ENCODE peak calls at places on chromosomes 12 and 14, in eight cellular contexts. Y is DMS79; J is A673; I is stimulated activated CD4-positive, alpha-beta T cell treated with anti-CD3 and anti-CD28 coated beads, Interleukin-1b, Interleukin-23, amount 100 ng/mL, for 1 hour; B is nephron progenitor cell; H is astrocyte; P is H54; F is fibroblast of mammary gland. O is an unnamed sample.

GRCh38 chr12:100859063-100859627 is 64.6 kb downstream of the ANO4 start:
- DNase-seq in B (no peak), I (no peak), P (no peak), Y (no peak), H (no peak), F (no peak), J (no peak), O (no peak)

GRCh38 chr12:11877869-11878780 is 192.6 kb upstream of the BCL2L14 start:
- DNase-seq in F (peak), P (peak), H (peak), J (peak), I (no peak), Y (no peak), B (no peak), O (peak)

GRCh38 chr12:4268549-4269181 is 4.9 kb upstream of the CCND2 start:
- DNase-seq in F (no peak), H (no peak), I (no peak), B (peak), Y (no peak), P (no peak), J (no peak), O (peak)

GRCh38 chr14:55605793-55606192 is 25.8 kb downstream of the KTN1 start:
- DNase-seq in J (no peak), H (peak), B (no peak), I (no peak), P (no peak), F (no peak), Y (no peak), O (peak)

GRCh38 chr12:39533951-39534350 is 85.7 kb downstream of the ABCD2 start:
- DNase-seq in F (no peak), I (no peak), Y (no peak), B (no peak), P (no peak), J (no peak), H (no peak), O (no peak)

GRCh38 chr12:2552000-2552399 is 242.8 kb upstream of the FKBP4 start:
- DNase-seq in P (no peak), H (no peak), J (no peak), I (no peak), F (no peak), Y (no peak), B (no peak), O (no peak)

GRCh38 chr12:14454098-14454907 is 88.8 kb downstream of the ATF7IP start:
- DNase-seq in F (peak), H (peak), B (peak), I (no peak), J (peak), P (peak), Y (no peak), O (peak)

GRCh38 chr12:52925717-52926595 is 21.1 kb upstream of the KRT8 start:
- DNase-seq in J (no peak), B (no peak), I (no peak), P (no peak), Y (peak), H (no peak), F (no peak), O (no peak)

GRCh38 chr12:15001733-15002471 is 29.1 kb downstream of the PDE6H start:
- DNase-seq in J (no peak), B (peak), P (no peak), Y (peak), I (no peak), F (peak), H (peak), O (peak)

GRCh38 chr12:124761876-124762275 is 101.8 kb downstream of the SCARB1 start:
- DNase-seq in F (no peak), I (no peak), B (no peak), J (no peak), H (peak), Y (no peak), P (no peak), O (peak)

GRCh38 chr12:120247621-120248030 is 17.9 kb downstream of the PXN start:
- DNase-seq in I (no peak), J (no peak), P (no peak), H (peak), Y (no peak), B (no peak), F (peak), O (peak)

GRCh38 chr12:93883436-93884154 is 206.4 kb downstream of the CRADD start:
- DNase-seq in I (no peak), F (peak), H (peak), Y (no peak), P (peak), B (no peak), J (no peak), O (peak)

O was measured in fibroblast of lung.